ENCODE peak calls at places on chromosomes 5 and 9, in seven cellular contexts. One of them, this sample, is unnamed.
A peak's percentile ranks its signal among the peaks of the same experiment; 100 is the strongest.

GRCh38 chr9:109248133-109248581 is 72.7 kb downstream of the EPB41L4B start:
- DNase-seq in Caco-2: peak; percentile 27
- DNase-seq in A549: peak; percentile 46
- DNase-seq in Panc1: no peak
- DNase-seq in cardiac muscle cell: peak; percentile 30
- DNase-seq in OCI-LY7: no peak
- DNase-seq in fibroblast of lung: peak; percentile 25
- DNase-seq in this sample: no peak

GRCh38 chr9:20693068-20693467 is 9.0 kb downstream of the FOCAD start:
- DNase-seq in Caco-2: no peak
- DNase-seq in A549: no peak
- DNase-seq in Panc1: no peak
- DNase-seq in cardiac muscle cell: peak; percentile 57
- DNase-seq in OCI-LY7: no peak
- DNase-seq in fibroblast of lung: no peak
- DNase-seq in this sample: peak; percentile 47

GRCh38 chr5:145764325-145764724 is 70.8 kb downstream of the PRELID2 start:
- DNase-seq in Caco-2: no peak
- DNase-seq in A549: no peak
- DNase-seq in Panc1: no peak
- DNase-seq in cardiac muscle cell: no peak
- DNase-seq in OCI-LY7: no peak
- DNase-seq in fibroblast of lung: peak; percentile 2
- DNase-seq in this sample: peak; percentile 12

GRCh38 chr5:42461033-42461432 is 37.8 kb downstream of the GHR start:
- DNase-seq in Caco-2: no peak
- DNase-seq in A549: no peak
- DNase-seq in Panc1: no peak
- DNase-seq in cardiac muscle cell: no peak
- DNase-seq in OCI-LY7: no peak
- DNase-seq in fibroblast of lung: no peak
- DNase-seq in this sample: no peak

GRCh38 chr9:95852059-95853032 is 23.1 kb upstream of the ERCC6L2 start:
- DNase-seq in Caco-2: no peak
- DNase-seq in A549: peak; percentile 10
- DNase-seq in Panc1: no peak
- DNase-seq in cardiac muscle cell: no peak
- DNase-seq in OCI-LY7: no peak
- DNase-seq in fibroblast of lung: peak; percentile 80
- DNase-seq in this sample: no peak

GRCh38 chr9:33148367-33149019 is 18.6 kb downstream of the B4GALT1 start:
- DNase-seq in Caco-2: no peak
- DNase-seq in A549: no peak
- DNase-seq in Panc1: no peak
- DNase-seq in cardiac muscle cell: no peak
- DNase-seq in OCI-LY7: no peak
- DNase-seq in fibroblast of lung: no peak
- DNase-seq in this sample: no peak

GRCh38 chr5:64958757-64959391 is 190.1 kb downstream of the CWC27 start:
- DNase-seq in Caco-2: no peak
- DNase-seq in A549: no peak
- DNase-seq in Panc1: no peak
- DNase-seq in cardiac muscle cell: peak; percentile 71
- DNase-seq in OCI-LY7: peak; percentile 78
- DNase-seq in fibroblast of lung: peak; percentile 44
- DNase-seq in this sample: peak; percentile 74

GRCh38 chr9:96253059-96253696 is 48.8 kb downstream of the HSD17B3 start:
- DNase-seq in Caco-2: no peak
- DNase-seq in A549: no peak
- DNase-seq in Panc1: no peak
- DNase-seq in cardiac muscle cell: no peak
- DNase-seq in OCI-LY7: peak; percentile 26
- DNase-seq in fibroblast of lung: no peak
- DNase-seq in this sample: no peak

GRCh38 chr9:133938086-133938485 is 54.0 kb downstream of the VAV2 start:
- DNase-seq in Caco-2: no peak
- DNase-seq in A549: no peak
- DNase-seq in Panc1: no peak
- DNase-seq in cardiac muscle cell: no peak
- DNase-seq in OCI-LY7: no peak
- DNase-seq in fibroblast of lung: no peak
- DNase-seq in this sample: no peak
- TF ChIP-seq CTCF in Caco-2: no peak
- TF ChIP-seq CTCF in A549: no peak
- TF ChIP-seq CTCF in Panc1: no peak
- TF ChIP-seq CTCF in cardiac muscle cell: no peak
- TF ChIP-seq CTCF in OCI-LY7: no peak
- TF ChIP-seq CTCF in fibroblast of lung: no peak
- TF ChIP-seq CTCF in this sample: no peak

DNA sequence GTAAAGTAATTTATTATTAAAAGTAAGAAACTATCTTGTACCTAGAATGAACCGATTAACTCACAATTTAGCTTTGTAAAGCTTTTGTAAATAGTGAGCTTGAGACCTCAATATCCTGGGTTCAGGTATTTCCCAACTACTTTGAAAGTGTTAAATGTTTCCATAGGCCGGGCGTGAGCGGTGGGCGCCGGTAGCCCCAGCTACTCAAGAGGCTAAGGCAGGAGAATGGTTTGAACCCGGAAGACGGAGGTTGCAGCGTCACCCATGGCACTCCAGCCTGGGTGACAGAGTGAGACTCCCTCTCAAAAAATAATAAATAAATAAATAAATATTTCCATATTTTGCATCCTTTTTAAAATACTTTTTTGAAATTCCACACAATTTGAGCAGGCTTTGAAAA is 1.5 kb upstream of the ANKH start:
- DNase-seq in Caco-2: no peak
- DNase-seq in A549: no peak
- DNase-seq in Panc1: no peak
- DNase-seq in cardiac muscle cell: no peak
- DNase-seq in OCI-LY7: peak; percentile 20
- DNase-seq in fibroblast of lung: no peak
- DNase-seq in this sample: no peak
- H3K4me3 ChIP-seq in Caco-2: no peak overlapping the region
- H3K4me3 ChIP-seq in A549: peak overlapping the region; percentile 76
- H3K4me3 ChIP-seq in Panc1: no peak overlapping the region
- H3K4me3 ChIP-seq in cardiac muscle cell: peak overlapping the region; percentile 84
- H3K4me3 ChIP-seq in OCI-LY7: peak overlapping the region; percentile 81
- H3K4me3 ChIP-seq in fibroblast of lung: peak overlapping the region; percentile 53
- H3K4me3 ChIP-seq in this sample: no peak overlapping the region

GRCh38 chr5:170411100-170411499 is 21.9 kb upstream of the KCNMB1 start:
- DNase-seq in Caco-2: no peak
- DNase-seq in A549: no peak
- DNase-seq in Panc1: no peak
- DNase-seq in cardiac muscle cell: no peak
- DNase-seq in OCI-LY7: peak; percentile 28
- DNase-seq in fibroblast of lung: no peak
- DNase-seq in this sample: no peak
- TF ChIP-seq CTCF in Caco-2: no peak
- TF ChIP-seq CTCF in A549: peak; percentile 29
- TF ChIP-seq CTCF in Panc1: peak; percentile 63
- TF ChIP-seq CTCF in cardiac muscle cell: no peak
- TF ChIP-seq CTCF in OCI-LY7: peak; percentile 78
- TF ChIP-seq CTCF in fibroblast of lung: no peak
- TF ChIP-seq CTCF in this sample: no peak

GRCh38 chr5:139849501-139849900 is 53.9 kb downstream of the PSD2 start:
- DNase-seq in Caco-2: no peak
- DNase-seq in A549: no peak
- DNase-seq in Panc1: no peak
- DNase-seq in cardiac muscle cell: no peak
- DNase-seq in OCI-LY7: no peak
- DNase-seq in fibroblast of lung: no peak
- DNase-seq in this sample: no peak

GRCh38 chr5:139845846-139846681 is 50.5 kb downstream of the PSD2 start:
- DNase-seq in Caco-2: no peak
- DNase-seq in A549: no peak
- DNase-seq in Panc1: no peak
- DNase-seq in cardiac muscle cell: no peak
- DNase-seq in OCI-LY7: no peak
- DNase-seq in fibroblast of lung: no peak
- DNase-seq in this sample: no peak

GRCh38 chr5:139848508-139849100 is 53.0 kb downstream of the PSD2 start:
- DNase-seq in Caco-2: no peak
- DNase-seq in A549: no peak
- DNase-seq in Panc1: no peak
- DNase-seq in cardiac muscle cell: peak; percentile 60
- DNase-seq in OCI-LY7: no peak
- DNase-seq in fibroblast of lung: no peak
- DNase-seq in this sample: no peak

GRCh38 chr5:139847091-139847490 is 51.5 kb downstream of the PSD2 start:
- DNase-seq in Caco-2: no peak
- DNase-seq in A549: no peak
- DNase-seq in Panc1: no peak
- DNase-seq in cardiac muscle cell: no peak
- DNase-seq in OCI-LY7: no peak
- DNase-seq in fibroblast of lung: no peak
- DNase-seq in this sample: no peak

DNA sequence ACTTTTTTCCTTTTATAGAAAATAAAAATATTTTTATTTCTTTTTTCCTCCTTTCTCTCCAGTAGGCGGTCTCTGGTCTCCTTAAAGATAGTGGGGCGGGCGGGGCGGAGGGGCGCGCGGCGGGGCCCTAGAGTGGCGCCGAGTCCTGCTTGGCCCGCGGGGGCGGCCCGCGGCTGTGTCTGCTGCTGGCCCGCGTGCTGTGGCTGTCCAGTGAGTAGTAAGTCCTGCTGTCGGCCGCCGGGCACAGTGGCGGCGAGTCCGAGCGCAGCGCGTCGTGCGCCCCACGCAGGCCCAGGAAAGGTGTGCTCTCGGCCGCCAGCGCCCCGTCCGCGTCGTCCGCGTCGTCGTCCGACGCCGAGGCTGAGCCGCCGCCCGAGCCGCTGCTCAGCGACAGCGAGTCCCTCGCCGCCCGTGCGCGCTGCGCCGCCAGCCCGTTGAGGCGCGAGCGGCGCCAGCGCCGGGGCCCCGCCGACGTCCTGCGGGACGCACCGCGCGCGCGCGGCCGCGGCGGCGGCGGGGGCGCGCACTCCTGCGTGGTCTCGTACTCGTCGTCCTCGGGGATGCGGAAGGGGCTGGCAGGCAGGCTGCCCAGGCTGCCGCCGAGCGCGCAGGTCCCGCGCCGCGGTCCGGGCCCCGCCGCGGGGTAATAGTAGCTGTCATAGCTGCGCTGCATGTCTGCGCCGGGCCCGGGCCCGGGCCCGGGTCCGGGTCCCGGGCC is 52.3 kb downstream of the PSD2 start:
- DNase-seq in Caco-2: peak; percentile 74
- DNase-seq in A549: peak; percentile 60
- DNase-seq in Panc1: no peak
- DNase-seq in cardiac muscle cell: peak; percentile 52
- DNase-seq in OCI-LY7: peak; percentile 65
- DNase-seq in fibroblast of lung: peak; percentile 40
- DNase-seq in this sample: peak; percentile 28
- H3K4me3 ChIP-seq in Caco-2: peak overlapping the region; percentile 48
- H3K4me3 ChIP-seq in A549: peak overlapping the region; percentile 71
- H3K4me3 ChIP-seq in Panc1: peak overlapping the region; percentile 6
- H3K4me3 ChIP-seq in cardiac muscle cell: no peak overlapping the region
- H3K4me3 ChIP-seq in OCI-LY7: peak overlapping the region; percentile 68
- H3K4me3 ChIP-seq in fibroblast of lung: no peak overlapping the region
- H3K4me3 ChIP-seq in this sample: no peak overlapping the region

GRCh38 chr5:95808686-95809413 is 13.7 kb downstream of the GLRX start:
- DNase-seq in Caco-2: no peak
- DNase-seq in A549: no peak
- DNase-seq in Panc1: no peak
- DNase-seq in cardiac muscle cell: peak; percentile 91
- DNase-seq in OCI-LY7: peak; percentile 97
- DNase-seq in fibroblast of lung: no peak
- DNase-seq in this sample: peak; percentile 95
- TF ChIP-seq CTCF in Caco-2: no peak
- TF ChIP-seq CTCF in A549: no peak
- TF ChIP-seq CTCF in Panc1: no peak
- TF ChIP-seq CTCF in cardiac muscle cell: no peak
- TF ChIP-seq CTCF in OCI-LY7: no peak
- TF ChIP-seq CTCF in fibroblast of lung: no peak
- TF ChIP-seq CTCF in this sample: no peak

GRCh38 chr5:141609044-141609443 is 9.8 kb downstream of the DIAPH1 start:
- DNase-seq in Caco-2: no peak
- DNase-seq in A549: no peak
- DNase-seq in Panc1: no peak
- DNase-seq in cardiac muscle cell: no peak
- DNase-seq in OCI-LY7: no peak
- DNase-seq in fibroblast of lung: no peak
- DNase-seq in this sample: no peak

GRCh38 chr5:141608557-141608956 is 10.2 kb downstream of the DIAPH1 start:
- DNase-seq in Caco-2: peak; percentile 59
- DNase-seq in A549: no peak
- DNase-seq in Panc1: no peak
- DNase-seq in cardiac muscle cell: no peak
- DNase-seq in OCI-LY7: no peak
- DNase-seq in fibroblast of lung: no peak
- DNase-seq in this sample: no peak

GRCh38 chr5:141613344-141613743 is 5.5 kb downstream of the DIAPH1 start:
- DNase-seq in Caco-2: no peak
- DNase-seq in A549: no peak
- DNase-seq in Panc1: no peak
- DNase-seq in cardiac muscle cell: no peak
- DNase-seq in OCI-LY7: no peak
- DNase-seq in fibroblast of lung: no peak
- DNase-seq in this sample: no peak

GRCh38 chr5:141608046-141608445 is 10.8 kb downstream of the DIAPH1 start:
- DNase-seq in Caco-2: no peak
- DNase-seq in A549: no peak
- DNase-seq in Panc1: no peak
- DNase-seq in cardiac muscle cell: no peak
- DNase-seq in OCI-LY7: no peak
- DNase-seq in fibroblast of lung: no peak
- DNase-seq in this sample: no peak

GRCh38 chr5:141611289-141611688 is 7.5 kb downstream of the DIAPH1 start:
- DNase-seq in Caco-2: peak; percentile 21
- DNase-seq in A549: no peak
- DNase-seq in Panc1: no peak
- DNase-seq in cardiac muscle cell: no peak
- DNase-seq in OCI-LY7: no peak
- DNase-seq in fibroblast of lung: no peak
- DNase-seq in this sample: no peak
- H3K4me3 ChIP-seq in Caco-2: no peak overlapping the region
- H3K4me3 ChIP-seq in A549: no peak overlapping the region
- H3K4me3 ChIP-seq in Panc1: no peak overlapping the region
- H3K4me3 ChIP-seq in cardiac muscle cell: no peak overlapping the region
- H3K4me3 ChIP-seq in OCI-LY7: no peak overlapping the region
- H3K4me3 ChIP-seq in fibroblast of lung: no peak overlapping the region
- H3K4me3 ChIP-seq in this sample: no peak overlapping the region

GRCh38 chr5:169637085-169637855 is at the start of gene DOCK2:
- DNase-seq in Caco-2: no peak
- DNase-seq in A549: no peak
- DNase-seq in Panc1: no peak
- DNase-seq in cardiac muscle cell: no peak
- DNase-seq in OCI-LY7: peak; percentile 85
- DNase-seq in fibroblast of lung: no peak
- DNase-seq in this sample: no peak
- TF ChIP-seq CTCF in Caco-2: no peak
- TF ChIP-seq CTCF in A549: no peak
- TF ChIP-seq CTCF in Panc1: no peak
- TF ChIP-seq CTCF in cardiac muscle cell: no peak
- TF ChIP-seq CTCF in OCI-LY7: no peak
- TF ChIP-seq CTCF in fibroblast of lung: no peak
- TF ChIP-seq CTCF in this sample: no peak

GRCh38 chr9:133125706-133126696 is 5.0 kb upstream of the RALGDS start:
- DNase-seq in Caco-2: no peak
- DNase-seq in A549: no peak
- DNase-seq in Panc1: no peak
- DNase-seq in cardiac muscle cell: peak; percentile 73
- DNase-seq in OCI-LY7: no peak
- DNase-seq in fibroblast of lung: peak; percentile 76
- DNase-seq in this sample: peak; percentile 57
- H3K4me3 ChIP-seq in Caco-2: no peak overlapping the region
- H3K4me3 ChIP-seq in A549: no peak overlapping the region
- H3K4me3 ChIP-seq in Panc1: no peak overlapping the region
- H3K4me3 ChIP-seq in cardiac muscle cell: no peak overlapping the region
- H3K4me3 ChIP-seq in OCI-LY7: no peak overlapping the region
- H3K4me3 ChIP-seq in fibroblast of lung: no peak overlapping the region
- H3K4me3 ChIP-seq in this sample: no peak overlapping the region

This sample was measured in cardiac fibroblast.